ENCODE peak calls at places on chromosomes 5 and 9, in ten cellular contexts. A, Z, L, M, Q, U, G, X, F and J are unnamed samples.

GRCh38 chr5:169701910-169702451 is 64.9 kb downstream of the DOCK2 start:
- DNase-seq in A (peak; percentile 70), Z (no peak), L (peak; percentile 70), M (no peak), Q (no peak), U (no peak), G (no peak), X (no peak), F (no peak), J (no peak)

GRCh38 chr9:7320139-7320538 is 479.4 kb downstream of the DMAC1 start:
- DNase-seq in A (peak; percentile 94), Z (no peak), L (no peak), M (no peak), Q (no peak), U (no peak), G (no peak), X (no peak), F (no peak), J (no peak)

GRCh38 chr5:34488984-34489383 is 167.1 kb upstream of the RAI14 start:
- DNase-seq in A (no peak), Z (no peak), L (no peak), M (no peak), Q (no peak), U (no peak), G (no peak), X (no peak), F (no peak), J (no peak)

GRCh38 chr9:125997510-125997823 is 250.3 kb downstream of the PBX3 start:
- DNase-seq in A (no peak), Z (no peak), L (peak; percentile 68), M (no peak), Q (no peak), U (no peak), G (no peak), X (peak; percentile 49), F (no peak), J (no peak)

GRCh38 chr5:149371296-149371962 is 7.7 kb downstream of the IL17B start:
- DNase-seq in A (peak; percentile 73), Z (no peak), L (peak; percentile 74), M (peak; percentile 87), Q (no peak), U (peak; percentile 69), G (peak; percentile 52), X (peak; percentile 74), F (peak; percentile 75), J (peak; percentile 33)

GRCh38 chr9:69141851-69142250 is 32.2 kb upstream of the TJP2 start:
- DNase-seq in A (no peak), Z (no peak), L (no peak), M (peak; percentile 35), Q (no peak), U (no peak), G (no peak), X (no peak), F (no peak), J (no peak)

GRCh38 chr9:18936094-18936871 is 96.7 kb downstream of the SAXO1 start:
- DNase-seq in A (no peak), Z (no peak), L (no peak), M (no peak), Q (no peak), U (no peak), G (no peak), X (no peak), F (no peak), J (no peak)

GRCh38 chr9:33329996-33330395 is 39.7 kb downstream of the NFX1 start:
- DNase-seq in A (peak; percentile 80), Z (no peak), L (no peak), M (peak; percentile 52), Q (no peak), U (no peak), G (no peak), X (no peak), F (no peak), J (no peak)

GRCh38 chr5:91166040-91166807 is 216.9 kb downstream of the ARRDC3 start:
- DNase-seq in A (peak; percentile 78), Z (no peak), L (no peak), M (no peak), Q (no peak), U (no peak), G (no peak), X (no peak), F (no peak), J (no peak)

GRCh38 chr5:91160751-91161285 is 222.3 kb downstream of the ARRDC3 start:
- DNase-seq in A (peak; percentile 60), Z (no peak), L (no peak), M (no peak), Q (no peak), U (no peak), G (no peak), X (no peak), F (no peak), J (no peak)

GRCh38 chr5:91159647-91160046 is 223.5 kb downstream of the ARRDC3 start:
- DNase-seq in A (no peak), Z (no peak), L (no peak), M (no peak), Q (no peak), U (no peak), G (no peak), X (no peak), F (no peak), J (no peak)

GRCh38 chr5:91164424-91164823 is 218.7 kb downstream of the ARRDC3 start:
- DNase-seq in A (no peak), Z (no peak), L (no peak), M (no peak), Q (no peak), U (no peak), G (no peak), X (no peak), F (no peak), J (no peak)

GRCh38 chr5:91162534-91163381 is 220.4 kb downstream of the ARRDC3 start:
- DNase-seq in A (peak; percentile 94), Z (peak; percentile 81), L (no peak), M (peak; percentile 77), Q (peak; percentile 57), U (peak; percentile 56), G (peak; percentile 47), X (peak; percentile 56), F (no peak), J (no peak)
- H3K27ac ChIP-seq in A (peak overlapping the region; percentile 77), Z (peak overlapping the region; percentile 60), L (no peak overlapping the region), M (peak overlapping the region; percentile 57), Q (peak overlapping the region; percentile 59), U (no peak overlapping the region), G (no peak overlapping the region), X (peak overlapping the region; percentile 14), F (no peak overlapping the region), J (peak overlapping the region; percentile 56)

DNA sequence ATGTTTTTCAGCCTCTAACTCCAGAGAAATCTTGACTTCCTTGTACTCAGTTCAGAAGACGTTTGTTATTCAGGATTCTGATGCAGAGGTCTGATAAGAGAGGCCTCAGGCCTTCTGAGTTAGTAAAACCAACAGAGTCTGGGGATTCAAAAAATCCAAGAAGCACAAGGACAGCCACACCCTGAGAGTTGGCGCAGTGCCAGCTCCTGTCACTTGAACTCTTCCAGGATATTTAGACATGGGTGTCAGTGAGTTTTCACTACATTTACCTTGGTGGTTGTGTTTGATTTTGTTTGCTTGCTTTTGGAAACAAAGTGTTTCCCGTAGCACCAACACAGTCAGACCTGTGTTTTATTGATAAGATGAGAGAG is 41.6 kb upstream of the PDE8B start:
- DNase-seq in A (peak; percentile 18), Z (no peak), L (peak; percentile 23), M (no peak), Q (peak; percentile 41), U (no peak), G (no peak), X (no peak), F (no peak), J (no peak)
- H3K27ac ChIP-seq in A (peak overlapping the region; percentile 90), Z (peak overlapping the region; percentile 81), L (no peak overlapping the region), M (no peak overlapping the region), Q (peak overlapping the region; percentile 79), U (no peak overlapping the region), G (no peak overlapping the region), X (no peak overlapping the region), F (no peak overlapping the region), J (peak overlapping the region; percentile 82)

DNA sequence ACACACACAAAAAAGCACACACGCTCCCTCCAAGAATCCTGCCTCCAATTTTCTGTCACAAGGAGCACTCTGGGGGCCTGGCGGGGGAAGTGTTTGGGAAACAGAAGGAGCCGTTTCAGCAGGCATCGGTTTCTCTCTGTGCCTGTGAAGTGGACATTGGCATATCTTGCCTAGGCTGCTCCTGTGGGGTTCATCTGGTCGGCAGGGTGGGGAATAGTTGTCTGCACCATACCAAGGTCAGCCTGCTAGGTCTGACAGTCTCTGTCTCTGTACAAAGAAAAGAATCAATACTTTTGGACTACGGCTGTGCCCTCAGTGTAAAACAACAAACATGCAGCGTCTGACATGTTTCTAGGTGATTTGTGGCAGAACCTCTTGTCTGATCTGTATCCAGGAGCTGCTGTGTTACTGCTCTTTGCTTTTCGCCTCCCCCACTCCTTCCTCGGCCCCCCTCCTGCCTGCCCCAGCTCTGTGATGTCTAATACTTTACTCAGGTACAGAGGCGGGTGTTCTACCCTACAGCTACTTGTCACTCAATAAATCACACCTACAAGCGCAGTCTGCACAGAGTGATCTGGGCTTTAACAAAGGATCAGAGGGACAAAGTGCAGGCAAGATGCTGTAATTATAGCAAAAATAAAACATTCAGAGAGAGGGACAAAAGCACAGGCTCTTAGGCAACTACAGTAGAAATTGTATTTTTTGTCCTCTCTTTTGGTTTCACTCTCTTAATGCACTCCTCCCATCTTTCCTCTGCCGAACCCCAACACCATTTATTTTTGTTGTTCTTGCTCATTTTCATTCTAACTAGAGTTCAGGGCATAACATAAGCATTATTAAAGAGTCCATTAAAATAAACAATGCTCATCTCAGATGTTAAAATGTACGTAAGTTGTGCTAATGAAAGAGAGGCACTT is 216.7 kb downstream of the BNC2 start:
- DNase-seq in A (no peak), Z (peak; percentile 62), L (peak; percentile 8), M (no peak), Q (peak; percentile 16), U (no peak), G (no peak), X (peak; percentile 59), F (peak; percentile 38), J (no peak)
- H3K27ac ChIP-seq in A (no peak overlapping the region), Z (peak overlapping the region; percentile 19), L (no peak overlapping the region), M (peak overlapping the region; percentile 4), Q (peak overlapping the region; percentile 1), U (no peak overlapping the region), G (peak overlapping the region; percentile 56), X (peak overlapping the region; percentile 13), F (no peak overlapping the region), J (no peak overlapping the region)

GRCh38 chr5:90878549-90879196 is 320.1 kb downstream of the ADGRV1 start:
- DNase-seq in A (peak; percentile 44), Z (no peak), L (no peak), M (no peak), Q (no peak), U (no peak), G (peak; percentile 45), X (no peak), F (no peak), J (no peak)

GRCh38 chr5:90877049-90877448 is 318.5 kb downstream of the ADGRV1 start:
- DNase-seq in A (no peak), Z (no peak), L (no peak), M (no peak), Q (no peak), U (no peak), G (no peak), X (no peak), F (no peak), J (no peak)

GRCh38 chr5:90878081-90878480 is 319.5 kb downstream of the ADGRV1 start:
- DNase-seq in A (no peak), Z (no peak), L (no peak), M (peak; percentile 49), Q (peak; percentile 17), U (no peak), G (peak; percentile 64), X (no peak), F (no peak), J (no peak)

GRCh38 chr5:90882448-90882847 is 323.9 kb downstream of the ADGRV1 start:
- DNase-seq in A (no peak), Z (no peak), L (no peak), M (no peak), Q (no peak), U (no peak), G (no peak), X (no peak), F (no peak), J (no peak)

GRCh38 chr5:90881626-90882150 is 323.1 kb downstream of the ADGRV1 start:
- DNase-seq in A (no peak), Z (no peak), L (no peak), M (no peak), Q (no peak), U (no peak), G (no peak), X (no peak), F (no peak), J (no peak)
- H3K27ac ChIP-seq in A (no peak overlapping the region), Z (no peak overlapping the region), L (no peak overlapping the region), M (no peak overlapping the region), Q (no peak overlapping the region), U (no peak overlapping the region), G (no peak overlapping the region), X (no peak overlapping the region), F (no peak overlapping the region), J (no peak overlapping the region)